ENCODE peak calls at places on chromosome 3, in five cellular contexts. K, D, P, S and Y are unnamed samples.

GRCh38 chr3:16885948-16886683 is 1.4 kb downstream of the PLCL2 start:
- DNase-seq in K (peak), D (no peak), P (no peak), S (no peak), Y (no peak)

GRCh38 chr3:14267976-14268375 is 89.4 kb downstream of the LSM3 start:
- DNase-seq in K (no peak), D (no peak), P (no peak), S (no peak), Y (no peak)

GRCh38 chr3:133213942-133214341 is 175.8 kb downstream of the TMEM108 start:
- DNase-seq in K (no peak), D (no peak), P (no peak), S (no peak), Y (no peak)

GRCh38 chr3:79040091-79040490 is 727.7 kb downstream of the ROBO1 start:
- DNase-seq in K (no peak), D (no peak), P (no peak), S (no peak), Y (no peak)

GRCh38 chr3:141690366-141691072 is 47.6 kb upstream of the RNF7 start:
- DNase-seq in K (no peak), D (no peak), P (no peak), S (no peak), Y (no peak)

GRCh38 chr3:116739678-116740077 is 30.1 kb downstream of the TUSC7 start:
- DNase-seq in K (no peak), D (no peak), P (no peak), S (no peak), Y (no peak)

GRCh38 chr3:37295925-37296324 is 121.5 kb upstream of the LRRFIP2 start:
- DNase-seq in K (no peak), D (no peak), P (no peak), S (no peak), Y (no peak)

GRCh38 chr3:127697531-127698240 is 24.9 kb downstream of the ABTB1 start:
- DNase-seq in K (peak), D (no peak), P (no peak), S (peak), Y (peak)

GRCh38 chr3:155001289-155002007 is 78.7 kb upstream of the MME start:
- DNase-seq in K (no peak), D (no peak), P (no peak), S (no peak), Y (no peak)

GRCh38 chr3:21620511-21621395 is 130.3 kb downstream of the ZNF385D start:
- DNase-seq in K (no peak), D (no peak), P (no peak), S (no peak), Y (no peak)

GRCh38 chr3:122132949-122133540 is 50.4 kb upstream of the CASR start:
- DNase-seq in K (no peak), D (no peak), P (no peak), S (no peak), Y (no peak)

GRCh38 chr3:34012102-34012461 is 213.7 kb downstream of the PDCD6IP start:
- DNase-seq in K (no peak), D (peak), P (no peak), S (no peak), Y (no peak)

GRCh38 chr3:143601738-143602480 is 246.4 kb downstream of the SLC9A9 start:
- DNase-seq in K (no peak), D (no peak), P (no peak), S (no peak), Y (no peak)

GRCh38 chr3:122258757-122259371 is 66.2 kb upstream of the CSTA start:
- DNase-seq in K (peak), D (peak), P (peak), S (no peak), Y (peak)

GRCh38 chr3:77459926-77460325 is 420.0 kb downstream of the ROBO2 start:
- DNase-seq in K (no peak), D (no peak), P (no peak), S (no peak), Y (no peak)

GRCh38 chr3:134371542-134372324 is 2.5 kb downstream of the AMOTL2 start:
- DNase-seq in K (no peak), D (no peak), P (no peak), S (no peak), Y (no peak)

GRCh38 chr3:42036483-42036823 is 54.7 kb upstream of the TRAK1 start:
- DNase-seq in K (no peak), D (peak), P (no peak), S (no peak), Y (no peak)

GRCh38 chr3:101384426-101384825 is 64.1 kb upstream of the IMPG2 start:
- DNase-seq in K (no peak), D (no peak), P (no peak), S (no peak), Y (no peak)

GRCh38 chr3:195839260-195840010 is 27.7 kb upstream of the MUC4 start:
- DNase-seq in K (no peak), D (no peak), P (no peak), S (no peak), Y (no peak)

GRCh38 chr3:79052054-79052681 is 715.6 kb downstream of the ROBO1 start:
- DNase-seq in K (peak), D (no peak), P (no peak), S (no peak), Y (no peak)

GRCh38 chr3:4492240-4493007 is 724 bp upstream of the ITPR1 start:
- DNase-seq in K (peak), D (no peak), P (peak), S (peak), Y (peak)

GRCh38 chr3:24641628-24642027 is 147.0 kb upstream of the THRB start:
- DNase-seq in K (no peak), D (no peak), P (no peak), S (no peak), Y (no peak)

GRCh38 chr3:61922118-61922517 is 360.7 kb downstream of the PTPRG start:
- DNase-seq in K (no peak), D (no peak), P (no peak), S (no peak), Y (no peak)

GRCh38 chr3:32041316-32041715 is 59.8 kb downstream of the ZNF860 start:
- DNase-seq in K (no peak), D (no peak), P (no peak), S (no peak), Y (no peak)

GRCh38 chr3:15512173-15512572 is 9.3 kb downstream of the COLQ start:
- DNase-seq in K (no peak), D (no peak), P (no peak), S (no peak), Y (no peak)

GRCh38 chr3:160720123-160720746 is 35.8 kb upstream of the PPM1L start:
- DNase-seq in K (no peak), D (no peak), P (no peak), S (no peak), Y (no peak)
- TF ChIP-seq CTCF in K (no peak), D (peak), P (peak), S (no peak), Y (no peak)

GRCh38 chr3:123365450-123366143 is 83.3 kb downstream of the ADCY5 start:
- DNase-seq in K (no peak), D (no peak), P (peak), S (no peak), Y (peak)
- TF ChIP-seq CTCF in K (no peak), D (peak), P (peak), S (peak), Y (peak)

DNA sequence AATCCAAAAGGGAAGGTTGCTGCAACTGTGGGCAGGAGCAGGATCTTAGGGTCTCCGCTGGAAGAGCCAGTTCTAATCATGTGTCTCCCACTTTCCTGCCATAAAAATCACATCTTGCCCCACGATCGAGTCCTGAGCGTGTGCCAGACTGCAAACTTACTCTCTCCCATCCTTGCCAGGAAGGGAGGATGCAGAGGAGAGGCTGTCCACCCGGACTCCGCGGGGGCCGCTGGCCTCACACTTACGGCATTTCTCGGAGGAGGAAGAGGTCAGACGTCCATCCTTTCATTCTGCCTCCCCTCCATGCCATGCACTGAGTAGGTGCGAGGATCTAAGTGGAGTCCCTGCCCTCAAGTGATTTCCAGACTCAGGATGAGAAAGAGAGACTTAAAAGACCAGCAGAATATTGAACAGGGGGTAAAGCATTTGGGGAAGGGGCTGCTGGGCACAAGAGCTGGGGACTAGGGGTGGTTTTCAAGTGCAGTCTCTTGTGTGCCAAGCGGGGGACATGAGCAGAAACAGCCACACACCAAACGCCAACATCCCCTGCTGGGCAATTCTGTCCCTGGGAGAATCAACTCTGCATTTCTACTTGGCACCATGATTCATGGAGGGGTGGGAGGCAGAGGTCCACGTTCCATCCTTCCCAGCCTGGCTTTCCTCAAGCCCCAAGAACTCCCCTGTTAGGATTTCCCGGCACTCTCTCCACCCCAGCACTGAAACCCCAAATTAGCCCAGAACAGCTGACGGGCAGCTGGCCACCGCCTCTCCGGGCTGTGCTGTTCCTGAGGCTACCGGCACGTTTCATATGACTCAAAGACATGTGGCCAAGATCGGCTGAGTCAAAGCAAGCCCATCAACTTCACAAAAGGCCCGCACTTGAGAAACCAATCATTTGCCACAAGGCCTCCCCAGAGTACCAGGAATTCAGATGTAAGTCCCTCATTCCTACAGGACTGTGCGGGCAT is 11.6 kb downstream of the OXTR start:
- DNase-seq in K (no peak), D (no peak), P (no peak), S (peak), Y (no peak)
- TF ChIP-seq CTCF in K (no peak), D (no peak), P (no peak), S (no peak), Y (no peak)

DNA sequence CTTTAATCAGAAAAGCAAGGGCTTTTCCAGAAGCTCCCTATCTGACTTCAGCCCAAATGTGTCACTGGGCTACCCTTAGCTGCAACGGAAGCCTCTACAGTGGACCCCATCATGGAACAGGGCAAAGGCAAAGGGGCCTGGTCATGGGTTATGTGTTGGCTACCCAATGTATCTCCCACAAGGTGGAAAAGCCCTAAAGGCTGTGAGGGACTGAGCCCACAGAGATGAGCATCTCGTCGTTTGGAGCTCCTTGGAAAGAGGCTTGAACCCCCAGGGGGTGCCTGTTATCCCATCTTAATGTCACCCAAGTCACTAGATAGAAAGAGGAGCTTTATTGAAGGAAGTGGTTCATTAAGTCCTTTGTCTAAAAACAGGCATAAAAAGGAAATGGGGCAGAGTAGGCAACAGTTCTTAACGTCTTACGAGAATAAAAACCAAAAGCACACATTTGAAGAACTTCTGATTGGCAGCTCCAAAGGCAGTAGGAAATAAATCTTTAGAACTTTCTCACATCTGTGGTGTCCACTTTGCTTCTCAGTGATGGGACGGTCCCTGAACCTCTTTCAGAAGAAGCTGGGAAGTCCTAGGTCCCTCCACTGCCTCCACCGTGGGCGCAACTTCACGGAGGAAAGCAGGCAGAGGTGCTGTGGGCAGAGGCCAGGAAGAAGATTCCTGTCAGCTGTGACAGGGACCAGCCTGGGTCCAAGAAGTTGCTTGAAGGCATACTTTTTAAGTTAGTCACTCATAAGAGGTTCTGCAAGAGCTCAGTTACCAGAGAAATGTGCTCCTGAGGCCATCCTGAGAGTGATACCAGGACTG is 93.7 kb downstream of the MYLK start:
- DNase-seq in K (no peak), D (no peak), P (no peak), S (no peak), Y (no peak)
- TF ChIP-seq CTCF in K (no peak), D (no peak), P (no peak), S (no peak), Y (no peak)

GRCh38 chr3:51721062-51721745 is 14.3 kb downstream of the GRM2 start:
- DNase-seq in K (no peak), D (no peak), P (no peak), S (no peak), Y (no peak)

GRCh38 chr3:51717947-51718346 is 11.1 kb downstream of the GRM2 start:
- DNase-seq in K (no peak), D (no peak), P (no peak), S (no peak), Y (no peak)

GRCh38 chr3:51718547-51719412 is 11.9 kb downstream of the GRM2 start:
- DNase-seq in K (peak), D (peak), P (peak), S (no peak), Y (peak)

GRCh38 chr3:51720292-51721061 is 13.6 kb downstream of the GRM2 start:
- DNase-seq in K (no peak), D (no peak), P (no peak), S (no peak), Y (no peak)

GRCh38 chr3:51719413-51720025 is 12.7 kb downstream of the GRM2 start:
- DNase-seq in K (no peak), D (no peak), P (no peak), S (no peak), Y (no peak)
- TF ChIP-seq CTCF in K (no peak), D (peak), P (no peak), S (no peak), Y (peak)

GRCh38 chr3:82165266-82165665 is 403.8 kb upstream of the GBE1 start:
- DNase-seq in K (no peak), D (no peak), P (no peak), S (no peak), Y (no peak)

DNA sequence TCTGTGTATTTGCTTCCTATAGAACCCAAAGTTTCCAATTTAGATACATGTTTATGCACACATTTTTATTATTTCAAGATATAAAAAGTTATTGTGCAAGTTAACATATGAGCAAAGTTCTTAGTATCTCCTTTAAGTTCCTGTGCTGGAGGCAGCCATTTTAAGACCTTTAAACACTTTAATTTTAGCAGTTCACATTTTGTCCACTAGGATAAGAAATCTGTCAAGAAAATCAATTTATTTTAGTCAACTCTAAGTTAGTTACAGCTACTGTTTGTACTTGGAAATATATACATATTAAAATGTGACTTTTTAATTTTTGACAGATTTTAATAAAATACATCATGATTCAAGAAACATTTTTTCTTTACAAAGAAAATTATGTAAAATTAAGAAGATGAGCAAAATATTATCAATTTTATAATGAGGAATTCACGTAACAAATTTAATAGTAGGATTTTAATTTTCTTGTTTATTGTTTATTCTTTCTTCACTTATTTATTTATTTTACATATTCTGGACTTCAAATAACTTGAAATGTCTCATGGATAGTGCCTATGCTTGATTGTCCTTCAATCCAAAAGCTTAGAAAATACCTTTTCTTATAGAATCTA is 402.6 kb upstream of the GBE1 start:
- DNase-seq in K (no peak), D (no peak), P (no peak), S (no peak), Y (no peak)
- TF ChIP-seq CTCF in K (peak), D (no peak), P (peak), S (no peak), Y (peak)

GRCh38 chr3:123960791-123961507 is at the start of gene CCDC14:
- DNase-seq in K (peak), D (peak), P (peak), S (peak), Y (peak)

GRCh38 chr3:123961508-123961856 is 453 bp upstream of the CCDC14 start:
- DNase-seq in K (no peak), D (no peak), P (no peak), S (no peak), Y (no peak)
- TF ChIP-seq CTCF in K (no peak), D (no peak), P (no peak), S (no peak), Y (no peak)